ENCODE peak calls at places on chromosome 15, in five cellular contexts. C is testis, I is AG04449, S is AG10803, J is K562. K is an unnamed sample.

GRCh38 chr15:92391640-92392039 is 2.0 kb upstream of the ST8SIA2 start:
- DNase-seq in I (no peak), C (no peak), S (peak), J (no peak), K (peak)

GRCh38 chr15:98120561-98120960 is 160.1 kb downstream of the ARRDC4 start:
- DNase-seq in I (no peak), C (no peak), J (no peak), S (peak), K (no peak)

GRCh38 chr15:51288143-51289065 is 50.0 kb downstream of the CYP19A1 start:
- DNase-seq in I (no peak), J (no peak), S (no peak), C (no peak), K (peak)

GRCh38 chr15:66408690-66409089 is 22.0 kb downstream of the MAP2K1 start:
- DNase-seq in C (no peak), J (no peak), S (no peak), I (no peak), K (no peak)

GRCh38 chr15:74265046-74265639 is 29.0 kb downstream of the CCDC33 start:
- DNase-seq in S (peak), C (peak), I (no peak), J (peak), K (no peak)

GRCh38 chr15:78044407-78045155 is 32.9 kb downstream of the TBC1D2B start:
- DNase-seq in J (no peak), C (no peak), I (no peak), S (peak), K (no peak)

GRCh38 chr15:68597581-68597980 is 18.8 kb downstream of the CORO2B start:
- DNase-seq in J (no peak), C (no peak), I (no peak), S (no peak), K (no peak)

GRCh38 chr15:92521624-92522008 is 127.9 kb downstream of the ST8SIA2 start:
- DNase-seq in C (peak), S (peak), I (peak), J (peak), K (peak)

GRCh38 chr15:31483053-31483923 is 156.7 kb downstream of the KLF13 start:
- DNase-seq in C (peak), J (no peak), S (no peak), I (no peak), K (no peak)

GRCh38 chr15:49793943-49794342 is 173.1 kb downstream of the DTWD1 start:
- DNase-seq in I (no peak), C (no peak), S (no peak), J (no peak), K (no peak)

GRCh38 chr15:37789392-37789776 is 145.1 kb upstream of the TMCO5A start:
- DNase-seq in J (no peak), C (no peak), S (no peak), I (no peak), K (no peak)

GRCh38 chr15:25176991-25177954 is 222.5 kb downstream of the SNRPN start:
- DNase-seq in C (peak), S (no peak), J (no peak), I (no peak), K (no peak)

GRCh38 chr15:61144055-61144454 is 85.0 kb downstream of the RORA start:
- DNase-seq in S (no peak), C (no peak), I (no peak), J (no peak), K (no peak)

GRCh38 chr15:31887246-31887645 is 143.1 kb upstream of the CHRNA7 start:
- DNase-seq in I (no peak), J (no peak), C (no peak), S (no peak), K (peak)

GRCh38 chr15:48627260-48627969 is 18.1 kb downstream of the FBN1 start:
- DNase-seq in C (no peak), J (no peak), S (peak), I (no peak), K (no peak)

GRCh38 chr15:79881254-79881653 is 15.6 kb downstream of the MTHFS start:
- DNase-seq in S (no peak), C (no peak), I (no peak), J (no peak), K (no peak)

GRCh38 chr15:73352082-73352481 is 16.7 kb downstream of the HCN4 start:
- DNase-seq in S (peak), I (no peak), C (no peak), J (no peak), K (no peak)

GRCh38 chr15:49847937-49848823 is 227.3 kb downstream of the DTWD1 start:
- DNase-seq in I (peak), S (peak), J (no peak), C (no peak), K (no peak)

GRCh38 chr15:67135494-67135893 is 70.1 kb downstream of the SMAD3 start:
- DNase-seq in I (no peak), C (no peak), S (peak), J (no peak), K (peak)

GRCh38 chr15:97459771-97460170 is 500.7 kb upstream of the ARRDC4 start:
- DNase-seq in I (no peak), S (no peak), J (no peak), C (no peak), K (no peak)

GRCh38 chr15:31467361-31467760 is 140.7 kb downstream of the KLF13 start:
- DNase-seq in C (no peak), J (no peak), S (no peak), I (no peak), K (no peak)

GRCh38 chr15:61364871-61365270 is 135.8 kb upstream of the RORA start:
- DNase-seq in S (no peak), I (no peak), C (peak), J (no peak), K (peak)

GRCh38 chr15:89781055-89781454 is 4.9 kb downstream of the MESP2 start:
- DNase-seq in J (no peak), S (no peak), C (no peak), I (no peak), K (no peak)

GRCh38 chr15:40593588-40594428 is at the start of gene KNL1:
- DNase-seq in I (peak), S (peak), J (peak), C (peak), K (peak)

GRCh38 chr15:40595219-40595618 is 1.2 kb downstream of the KNL1 start:
- DNase-seq in C (no peak), I (no peak), J (no peak), S (no peak), K (no peak)

GRCh38 chr15:40593130-40593529 is 919 bp upstream of the KNL1 start:
- DNase-seq in J (peak), I (no peak), C (no peak), S (no peak), K (no peak)

GRCh38 chr15:40595773-40596172 is 1.7 kb downstream of the KNL1 start:
- DNase-seq in S (no peak), C (no peak), I (no peak), J (no peak), K (no peak)

DNA sequence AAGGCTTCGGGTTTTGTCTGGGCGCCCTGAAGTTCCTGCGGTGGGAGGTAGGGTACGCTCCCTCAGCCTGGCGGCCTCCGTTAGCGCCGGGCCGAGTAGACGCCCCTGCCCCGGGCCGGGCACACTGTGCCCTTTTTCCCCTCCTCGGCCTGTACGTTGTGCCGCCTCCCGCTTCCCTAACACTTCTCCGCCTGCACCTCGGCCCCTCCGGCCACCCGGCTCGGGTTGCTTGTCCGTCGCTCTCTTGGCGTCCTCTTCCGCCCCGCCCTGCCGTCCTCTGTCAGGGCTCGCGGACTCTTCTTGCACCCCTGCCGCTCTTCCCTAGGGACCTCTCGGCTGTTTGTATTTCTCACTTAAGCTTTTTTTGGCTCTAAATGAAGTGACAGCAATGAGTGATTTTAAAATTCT is 384 bp downstream of the KNL1 start:
- DNase-seq in I (no peak), S (peak), J (peak), C (peak), K (peak)
- TF ChIP-seq CTCF in I (no peak), S (peak), J (no peak), C (no peak), K (no peak)

GRCh38 chr15:96255599-96255998 is 74.9 kb upstream of the NR2F2 start:
- DNase-seq in J (no peak), C (no peak), I (no peak), S (no peak), K (no peak)

GRCh38 chr15:96252148-96252547 is 78.4 kb upstream of the NR2F2 start:
- DNase-seq in I (no peak), J (no peak), S (peak), C (no peak), K (peak)

GRCh38 chr15:96253137-96253747 is 77.3 kb upstream of the NR2F2 start:
- DNase-seq in S (no peak), J (no peak), I (no peak), C (no peak), K (no peak)

DNA sequence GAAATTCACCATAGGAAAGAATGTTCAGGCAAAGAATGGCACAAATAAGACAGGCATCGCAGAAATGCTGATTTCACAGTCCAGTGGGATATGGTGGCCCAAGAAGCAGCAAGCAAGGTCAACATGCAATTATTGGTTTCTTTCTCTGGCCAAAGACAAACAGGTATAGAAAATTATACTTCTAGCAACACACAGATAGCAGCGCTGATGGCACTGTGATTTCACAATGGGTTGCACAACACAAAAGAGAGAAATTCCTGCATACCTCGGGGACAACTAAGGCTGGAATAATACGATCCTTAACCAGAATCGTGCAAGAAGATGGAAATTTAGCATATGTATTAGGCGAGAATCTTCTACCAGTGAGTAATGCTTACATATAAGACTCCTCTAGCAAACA is 76.3 kb upstream of the NR2F2 start:
- DNase-seq in C (no peak), I (no peak), J (no peak), S (peak), K (peak)
- H3K4me3 ChIP-seq in C (no peak), I (no peak), J (no peak), S (no peak), K (no peak)

GRCh38 chr15:70133781-70134180 is 36.1 kb upstream of the TLE3 start:
- DNase-seq in J (no peak), S (no peak), I (no peak), C (no peak), K (no peak)

GRCh38 chr15:70133296-70133695 is 35.6 kb upstream of the TLE3 start:
- DNase-seq in I (no peak), J (no peak), C (no peak), S (no peak), K (no peak)

GRCh38 chr15:70128757-70129140 is 31.0 kb upstream of the TLE3 start:
- DNase-seq in S (no peak), I (no peak), J (no peak), C (no peak), K (no peak)

GRCh38 chr15:70132148-70132547 is 34.4 kb upstream of the TLE3 start:
- DNase-seq in C (peak), S (peak), I (no peak), J (no peak), K (no peak)

DNA sequence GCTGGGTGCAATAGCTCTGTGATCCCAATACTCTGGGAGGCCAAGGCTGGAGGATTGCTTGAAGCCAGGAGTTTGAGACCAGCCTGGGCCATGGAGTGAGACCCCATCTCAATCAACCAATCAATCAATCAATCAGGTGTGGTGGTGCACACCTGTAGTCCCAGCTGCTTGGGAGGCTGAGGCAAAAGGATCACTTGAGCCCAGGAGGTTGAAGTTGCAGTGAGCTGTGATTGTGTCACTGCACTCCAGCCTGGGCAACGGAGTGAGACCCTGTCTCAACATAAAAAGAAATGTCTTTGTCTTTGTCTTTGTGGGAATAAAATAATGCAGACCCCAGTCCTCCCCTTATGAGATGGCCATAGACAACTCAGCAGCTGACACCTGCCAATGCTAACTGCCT is 34.9 kb upstream of the TLE3 start:
- DNase-seq in J (no peak), I (no peak), C (no peak), S (no peak), K (no peak)
- TF ChIP-seq CTCF in J (no peak), I (no peak), C (no peak), S (no peak), K (no peak)

DNA sequence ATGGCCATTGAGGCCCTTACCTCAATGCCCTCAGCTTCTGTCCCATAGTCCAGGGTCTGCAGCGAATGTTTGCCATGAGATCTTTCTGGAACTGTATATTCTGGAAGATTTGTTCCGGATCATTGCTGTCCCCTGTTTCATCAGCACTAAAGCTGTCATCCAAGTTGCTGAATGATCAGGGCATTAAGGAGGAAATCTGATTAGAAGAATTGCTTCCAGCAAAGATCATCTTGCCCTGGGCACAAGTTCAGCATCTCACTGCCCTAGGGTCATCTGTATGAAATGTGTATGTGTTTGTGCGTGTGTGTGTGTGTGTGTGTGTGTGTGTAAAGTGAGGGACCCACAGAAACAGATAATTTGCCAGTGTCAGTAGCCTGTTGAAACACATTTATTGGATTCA is 1.4 kb downstream of the TMC3 start:
- DNase-seq in C (no peak), S (no peak), J (no peak), I (no peak), K (no peak)
- H3K4me3 ChIP-seq in C (no peak), S (no peak), J (no peak), I (no peak), K (no peak)

DNA sequence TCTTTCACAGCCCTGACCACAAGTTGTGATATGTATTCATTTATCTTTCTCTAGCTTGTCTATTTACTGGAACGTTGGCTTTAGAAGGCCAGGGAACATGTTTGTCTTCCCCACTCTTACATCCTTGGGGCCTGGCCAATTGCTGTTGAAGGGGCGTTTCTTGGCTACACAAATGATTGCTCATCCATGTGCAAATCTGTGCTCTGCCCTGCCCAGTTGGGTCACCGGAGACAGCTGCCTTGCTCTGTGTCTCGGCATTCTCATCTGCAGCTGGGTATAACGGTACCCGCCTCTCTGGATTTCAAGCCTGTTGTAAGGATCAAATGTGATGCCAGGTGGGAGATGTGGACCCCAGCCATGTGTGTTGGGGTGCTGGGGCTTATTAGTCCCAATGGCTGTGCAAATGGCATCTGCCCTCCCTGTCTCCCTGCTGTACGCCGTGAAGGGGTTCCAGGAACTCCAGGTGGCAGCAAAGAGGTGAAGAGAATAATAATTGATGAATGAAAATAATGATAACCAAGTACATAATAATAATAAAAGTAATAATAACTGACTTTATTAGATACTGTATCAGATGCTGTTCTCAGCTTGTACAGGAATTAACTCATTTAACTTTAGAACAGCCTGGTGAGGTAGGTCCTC is 24.1 kb upstream of the TLE3 start:
- DNase-seq in C (peak), J (no peak), S (peak), I (no peak), K (no peak)
- TF ChIP-seq CTCF in C (no peak), J (peak), S (peak), I (no peak), K (peak)

GRCh38 chr15:95162521-95162920 is 931.2 kb downstream of the MCTP2 start:
- DNase-seq in I (no peak), J (no peak), C (no peak), S (no peak), K (no peak)
- H3K4me3 ChIP-seq in I (no peak), J (no peak), C (no peak), S (no peak), K (no peak)

GRCh38 chr15:76327191-76328105 is 9.1 kb upstream of the ISL2 start:
- DNase-seq in I (no peak), J (no peak), S (no peak), C (no peak), K (no peak)

GRCh38 chr15:76328106-76328696 is 8.4 kb upstream of the ISL2 start:
- DNase-seq in C (no peak), S (no peak), J (no peak), I (no peak), K (no peak)

GRCh38 chr15:76328962-76329361 is 7.6 kb upstream of the ISL2 start:
- DNase-seq in C (no peak), S (no peak), I (no peak), J (no peak), K (no peak)

GRCh38 chr15:76332796-76333195 is 3.8 kb upstream of the ISL2 start:
- DNase-seq in S (no peak), I (no peak), J (no peak), C (no peak), K (no peak)

DNA sequence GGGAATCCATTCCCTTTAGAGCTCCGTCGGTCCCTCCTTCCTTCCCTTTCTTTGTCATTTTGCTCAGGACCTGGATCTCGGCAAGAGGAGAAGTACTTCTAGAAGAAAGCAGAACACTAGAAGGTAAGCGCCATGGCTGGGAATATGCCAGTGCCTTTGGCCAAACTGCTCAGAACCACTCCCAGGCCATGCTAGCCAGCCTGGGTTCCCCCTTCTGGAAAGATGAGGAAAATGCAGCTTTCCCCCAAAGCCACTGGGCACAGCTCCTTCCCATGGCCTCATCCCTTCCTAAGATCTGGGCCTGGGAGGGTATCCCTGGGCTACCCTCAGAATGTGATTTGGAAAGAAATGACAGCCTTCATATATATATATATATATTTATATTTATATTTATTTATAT is 6.3 kb upstream of the ISL2 start:
- DNase-seq in S (peak), I (no peak), J (peak), C (peak), K (peak)
- TF ChIP-seq CTCF in S (peak), I (peak), J (peak), C (no peak), K (peak)

GRCh38 chr15:41493902-41494189 is 172 bp downstream of the ITPKA start:
- DNase-seq in C (no peak), J (no peak), S (no peak), I (no peak), K (no peak)

GRCh38 chr15:41494922-41495735 is 1.5 kb downstream of the ITPKA start:
- DNase-seq in I (no peak), J (no peak), S (no peak), C (peak), K (peak)

GRCh38 chr15:41493205-41493901 is at the start of gene ITPKA:
- DNase-seq in C (peak), I (no peak), J (peak), S (peak), K (peak)

GRCh38 chr15:41495736-41496599 is 2.3 kb downstream of the ITPKA start:
- DNase-seq in J (peak), I (no peak), C (no peak), S (no peak), K (peak)

GRCh38 chr15:41494190-41494921 is 682 bp downstream of the ITPKA start:
- DNase-seq in J (peak), S (no peak), I (no peak), C (peak), K (peak)
- H3K4me3 ChIP-seq in J (peak), S (peak), I (peak), C (peak), K (peak)

K was measured in Caco-2.